ENCODE peak calls at places on chromosome 15, in six cellular contexts. C is H9, F is mesendoderm, W is neuronal stem cell, V is IMR-90, O is mesenchymal stem cell. Q is an unnamed sample.

GRCh38 chr15:71143373-71144310 is 28.4 kb downstream of the THSD4 start:
- DNase-seq in F (no peak), C (no peak), O (no peak), V (no peak), W (no peak), Q (no peak)

GRCh38 chr15:77909131-77909940 is 168.2 kb downstream of the TBC1D2B start:
- DNase-seq in C (peak), W (no peak), F (no peak), V (no peak), O (no peak), Q (no peak)

GRCh38 chr15:77369168-77369567 is 50.7 kb downstream of the PEAK1 start:
- DNase-seq in F (no peak), C (no peak), W (no peak), O (peak), V (peak), Q (no peak)

GRCh38 chr15:82539690-82540054 is 585 bp downstream of the RPS17 start:
- DNase-seq in F (no peak), V (no peak), O (no peak), W (no peak), C (no peak), Q (no peak)

GRCh38 chr15:74406992-74407705 is 26.6 kb downstream of the SEMA7A start:
- DNase-seq in V (peak), F (peak), W (peak), C (no peak), O (peak), Q (no peak)

GRCh38 chr15:49225572-49226281 is 55.7 kb downstream of the GALK2 start:
- DNase-seq in V (peak), W (peak), O (peak), F (peak), C (peak), Q (peak)

GRCh38 chr15:85742186-85742751 is 52.5 kb downstream of the KLHL25 start:
- DNase-seq in V (peak), F (no peak), O (peak), W (no peak), C (no peak), Q (no peak)

GRCh38 chr15:81449836-81450474 is 75.9 kb upstream of the TMC3 start:
- DNase-seq in V (no peak), W (no peak), O (no peak), C (no peak), F (no peak), Q (no peak)

GRCh38 chr15:68652141-68652540 is 73.3 kb downstream of the CORO2B start:
- DNase-seq in W (no peak), F (no peak), C (no peak), O (no peak), V (no peak), Q (no peak)

GRCh38 chr15:38853608-38854007 is 289.0 kb upstream of the RASGRP1 start:
- DNase-seq in V (peak), F (peak), W (peak), C (peak), O (peak), Q (peak)

GRCh38 chr15:94029495-94029894 is 201.9 kb upstream of the MCTP2 start:
- DNase-seq in C (no peak), V (peak), W (no peak), F (peak), O (peak), Q (no peak)

GRCh38 chr15:23877502-23878412 is 190.7 kb upstream of the NDN start:
- DNase-seq in O (peak), W (peak), V (no peak), C (peak), F (peak), Q (no peak)

GRCh38 chr15:86690566-86690965 is 610.9 kb downstream of the AGBL1 start:
- DNase-seq in V (no peak), O (peak), W (no peak), F (peak), C (no peak), Q (no peak)

GRCh38 chr15:75195766-75196241 is 5.9 kb upstream of the C15orf39 start:
- DNase-seq in C (peak), W (no peak), V (no peak), F (no peak), O (no peak), Q (no peak)

GRCh38 chr15:67164401-67164791 is 90.1 kb downstream of the AAGAB start:
- DNase-seq in V (no peak), O (peak), F (no peak), C (no peak), W (no peak), Q (no peak)

GRCh38 chr15:33201376-33202189 is 7.1 kb upstream of the FMN1 start:
- DNase-seq in W (peak), V (peak), F (peak), O (peak), C (peak), Q (peak)

GRCh38 chr15:67033521-67033920 is 31.9 kb upstream of the SMAD3 start:
- DNase-seq in C (peak), F (no peak), V (no peak), W (no peak), O (no peak), Q (no peak)

GRCh38 chr15:28154283-28154682 is 55.2 kb upstream of the OCA2 start:
- DNase-seq in V (no peak), W (no peak), O (no peak), C (no peak), F (no peak), Q (no peak)

GRCh38 chr15:64105113-64105704 is 9.4 kb downstream of the SNX1 start:
- DNase-seq in O (peak), W (no peak), V (peak), F (no peak), C (no peak), Q (no peak)

GRCh38 chr15:58179206-58179605 is 41.0 kb downstream of the AQP9 start:
- DNase-seq in F (no peak), V (peak), O (no peak), C (no peak), W (no peak), Q (no peak)

GRCh38 chr15:47987908-47988532 is 132.8 kb upstream of the SLC24A5 start:
- DNase-seq in O (peak), C (no peak), F (peak), W (peak), V (peak), Q (no peak)

GRCh38 chr15:68379058-68379758 is 52.8 kb downstream of the ITGA11 start:
- DNase-seq in C (peak), V (no peak), F (no peak), W (no peak), O (no peak), Q (peak)

GRCh38 chr15:92082217-92082843 is 228.8 kb downstream of the SLCO3A1 start:
- DNase-seq in O (peak), W (peak), F (peak), V (peak), C (peak), Q (peak)

GRCh38 chr15:71443538-71443937 is 328.3 kb downstream of the THSD4 start:
- DNase-seq in O (peak), V (peak), F (peak), W (peak), C (peak), Q (peak)

GRCh38 chr15:50247819-50248650 is 17.5 kb downstream of the HDC start:
- DNase-seq in O (peak), V (no peak), C (no peak), F (peak), W (no peak), Q (no peak)
- H3K18ac ChIP-seq in O (no peak), V (no peak), C (no peak), F (no peak), W (no peak), Q (no peak)

GRCh38 chr15:62841269-62841628 is 201.3 kb upstream of the TPM1 start:
- DNase-seq in O (peak), W (no peak), V (peak), F (no peak), C (no peak), Q (no peak)
- H3K18ac ChIP-seq in O (no peak), W (peak), V (no peak), F (no peak), C (no peak), Q (no peak)

GRCh38 chr15:101614761-101615160 is 37.4 kb downstream of the TM2D3 start:
- DNase-seq in O (no peak), F (peak), C (no peak), V (no peak), W (no peak), Q (no peak)
- H3K18ac ChIP-seq in O (no peak), F (no peak), C (no peak), V (no peak), W (no peak), Q (no peak)

DNA sequence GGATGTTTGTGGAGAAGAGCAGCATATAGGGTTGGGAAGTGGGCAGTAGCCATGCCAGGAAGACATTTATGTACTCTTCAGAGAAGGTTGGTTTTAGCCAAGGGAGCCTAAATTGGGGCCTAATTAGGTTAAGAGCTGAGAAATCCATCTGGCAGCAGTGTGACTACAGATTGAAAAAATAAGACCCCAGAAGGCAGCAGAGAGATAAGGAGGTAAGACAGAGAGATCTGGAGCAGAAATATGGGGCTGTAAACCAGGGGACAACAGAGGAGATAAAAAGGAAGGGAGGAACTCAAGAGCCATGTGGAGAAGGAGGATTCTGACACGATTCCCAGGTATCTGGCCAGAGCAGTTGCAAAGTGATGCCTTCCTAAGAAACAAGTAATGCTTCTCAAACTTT is 23.3 kb downstream of the LYSMD2 start:
- DNase-seq in O (no peak), V (no peak), W (no peak), C (no peak), F (no peak), Q (no peak)
- H3K18ac ChIP-seq in O (no peak), V (no peak), W (no peak), C (no peak), F (no peak), Q (no peak)

GRCh38 chr15:88543065-88543776 is 3.3 kb downstream of the DET1 start:
- DNase-seq in V (peak), C (no peak), O (peak), F (peak), W (no peak), Q (no peak)
- H3K18ac ChIP-seq in V (no peak), C (no peak), O (no peak), F (peak), W (no peak), Q (no peak)

GRCh38 chr15:95327661-95328060 is 1002.8 kb upstream of the NR2F2 start:
- DNase-seq in O (no peak), V (no peak), W (no peak), C (no peak), F (peak), Q (no peak)
- H3K18ac ChIP-seq in O (no peak), V (no peak), W (no peak), C (no peak), F (no peak), Q (no peak)

DNA sequence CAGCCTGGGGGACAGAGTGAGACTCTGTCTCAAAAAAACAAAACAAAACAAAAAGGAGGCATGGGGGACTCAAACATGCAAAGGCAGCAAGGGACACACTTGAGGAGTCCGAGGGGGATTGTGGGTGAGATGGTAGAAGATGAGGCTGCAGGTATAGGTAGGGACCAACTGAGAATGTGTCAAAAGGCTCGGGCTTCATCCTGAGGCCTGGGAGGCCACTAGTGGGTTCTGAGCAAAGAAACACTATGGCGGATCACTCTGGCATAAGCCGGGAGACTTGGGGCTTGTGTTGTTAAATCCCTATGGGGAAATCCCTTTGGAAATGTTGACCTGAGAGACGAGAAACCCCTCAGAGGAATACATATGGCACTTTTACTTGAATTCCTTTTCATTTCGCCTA is 21.2 kb downstream of the ZNF710 start:
- DNase-seq in F (no peak), W (no peak), V (no peak), O (no peak), C (no peak), Q (no peak)
- H3K18ac ChIP-seq in F (no peak), W (no peak), V (no peak), O (no peak), C (no peak), Q (no peak)

GRCh38 chr15:40108061-40108854 is 421 bp downstream of the BMF start:
- DNase-seq in O (peak), V (peak), F (peak), C (no peak), W (no peak), Q (no peak)
- H3K18ac ChIP-seq in O (peak), V (no peak), F (no peak), C (no peak), W (peak), Q (peak)

GRCh38 chr15:65376767-65377104 is 1.1 kb downstream of the IGDCC3 start:
- DNase-seq in F (peak), O (no peak), C (peak), W (no peak), V (no peak), Q (no peak)
- H3K18ac ChIP-seq in F (peak), O (peak), C (no peak), W (peak), V (no peak), Q (peak)